ENCODE peak calls at places on chromosomes 7 and 10, in six cellular contexts. M is fibroblast of pulmonary artery, U is right cardiac atrium, V is astrocyte of the spinal cord, X is tibial nerve, G is HFF-Myc. O is an unnamed sample.
A peak's percentile ranks its signal among the peaks of the same experiment; 100 is the strongest.

GRCh38 chr7:157211710-157212109 is 73.0 kb downstream of the UBE3C start:
- DNase-seq in G (no peak), U (no peak), V (peak; percentile 91), M (peak; percentile 64), X (no peak), O (no peak)

GRCh38 chr10:113882240-113882639 is 27.8 kb downstream of the NHLRC2 start:
- DNase-seq in G (no peak), V (no peak), X (no peak), U (no peak), M (no peak), O (no peak)

GRCh38 chr7:6497994-6498393 is 50.2 kb upstream of the DAGLB start:
- DNase-seq in G (no peak), X (no peak), U (no peak), M (no peak), V (no peak), O (no peak)

GRCh38 chr10:70106958-70107791 is 25.4 kb downstream of the AIFM2 start:
- DNase-seq in U (no peak), X (no peak), V (no peak), M (no peak), G (no peak), O (no peak)

GRCh38 chr7:86926732-86927131 is 132.7 kb downstream of the ELAPOR2 start:
- DNase-seq in U (no peak), G (no peak), M (peak; percentile 76), X (peak; percentile 56), V (peak; percentile 44), O (no peak)

GRCh38 chr7:77826300-77826699 is 27.7 kb downstream of the PHTF2 start:
- DNase-seq in M (no peak), V (no peak), U (no peak), G (no peak), X (no peak), O (no peak)

GRCh38 chr7:38316733-38317360 is 43.4 kb upstream of the TARP start:
- DNase-seq in G (no peak), X (no peak), M (no peak), V (no peak), U (no peak), O (no peak)

GRCh38 chr10:125214283-125214570 is 53.9 kb upstream of the CTBP2 start:
- DNase-seq in X (no peak), G (no peak), M (no peak), U (no peak), V (no peak), O (no peak)

GRCh38 chr7:36272567-36273269 is 116.9 kb upstream of the ANLN start:
- DNase-seq in X (no peak), U (no peak), M (no peak), G (no peak), V (no peak), O (peak; percentile 57)

GRCh38 chr10:125283191-125283590 is 122.8 kb upstream of the CTBP2 start:
- DNase-seq in M (no peak), V (no peak), G (no peak), X (no peak), U (no peak), O (no peak)

GRCh38 chr10:104123397-104123796 is 1.4 kb downstream of the SFR1 start:
- DNase-seq in G (no peak), X (no peak), M (peak; percentile 49), U (no peak), V (peak; percentile 39), O (no peak)

GRCh38 chr10:96840841-96841518 is 8.9 kb downstream of the LCOR start:
- DNase-seq in U (no peak), V (peak; percentile 60), M (peak; percentile 65), X (no peak), G (no peak), O (no peak)

GRCh38 chr7:44638611-44639557 is 32.5 kb downstream of the OGDH start:
- DNase-seq in U (peak; percentile 74), V (peak; percentile 74), M (peak; percentile 79), G (peak; percentile 87), X (peak; percentile 45), O (peak; percentile 81)

GRCh38 chr7:101308245-101309085 is 13.1 kb downstream of the IFT22 start:
- DNase-seq in V (peak; percentile 33), U (peak; percentile 67), G (peak; percentile 26), M (peak; percentile 42), X (no peak), O (peak; percentile 86)

GRCh38 chr10:1488970-1489548 is 248.3 kb downstream of the ADARB2 start:
- DNase-seq in U (no peak), X (no peak), V (no peak), M (no peak), G (no peak), O (no peak)

GRCh38 chr10:29140991-29141390 is 147.9 kb upstream of the LYZL1 start:
- DNase-seq in U (no peak), V (peak; percentile 95), G (no peak), M (peak; percentile 81), X (no peak), O (no peak)

GRCh38 chr10:79038841-79039201 is 29.9 kb upstream of the ZMIZ1 start:
- DNase-seq in G (peak; percentile 48), V (peak; percentile 3), X (no peak), U (no peak), M (no peak), O (peak; percentile 21)

GRCh38 chr7:44187636-44188416 is 1.4 kb downstream of the GCK start:
- DNase-seq in G (no peak), X (no peak), U (no peak), V (no peak), M (no peak), O (no peak)

GRCh38 chr7:50851451-50851850 is 68.8 kb upstream of the GRB10 start:
- DNase-seq in X (no peak), G (no peak), V (peak; percentile 17), M (peak; percentile 86), U (no peak), O (no peak)
- H3K4me3 ChIP-seq in X (no peak overlapping the region), G (no peak overlapping the region), V (no peak overlapping the region), M (no peak overlapping the region), U (no peak overlapping the region), O (no peak overlapping the region)

GRCh38 chr7:27132978-27133377 is 2.4 kb upstream of the HOXA4 start:
- DNase-seq in V (no peak), G (no peak), U (no peak), X (no peak), M (no peak), O (no peak)

GRCh38 chr7:27131390-27131819 is 848 bp upstream of the HOXA4 start:
- DNase-seq in G (no peak), U (no peak), M (no peak), V (no peak), X (no peak), O (no peak)

GRCh38 chr7:27134392-27134791 is 3.8 kb upstream of the HOXA4 start:
- DNase-seq in V (peak; percentile 97), X (peak; percentile 78), U (no peak), G (no peak), M (peak; percentile 64), O (no peak)

GRCh38 chr7:27132214-27132613 is 1.7 kb upstream of the HOXA4 start:
- DNase-seq in X (no peak), M (no peak), U (no peak), V (no peak), G (no peak), O (no peak)

GRCh38 chr7:27133409-27134157 is 3.0 kb upstream of the HOXA4 start:
- DNase-seq in V (no peak), M (no peak), X (no peak), G (no peak), U (no peak), O (no peak)
- H3K4me3 ChIP-seq in V (no peak overlapping the region), M (no peak overlapping the region), X (no peak overlapping the region), G (no peak overlapping the region), U (no peak overlapping the region), O (no peak overlapping the region)

DNA sequence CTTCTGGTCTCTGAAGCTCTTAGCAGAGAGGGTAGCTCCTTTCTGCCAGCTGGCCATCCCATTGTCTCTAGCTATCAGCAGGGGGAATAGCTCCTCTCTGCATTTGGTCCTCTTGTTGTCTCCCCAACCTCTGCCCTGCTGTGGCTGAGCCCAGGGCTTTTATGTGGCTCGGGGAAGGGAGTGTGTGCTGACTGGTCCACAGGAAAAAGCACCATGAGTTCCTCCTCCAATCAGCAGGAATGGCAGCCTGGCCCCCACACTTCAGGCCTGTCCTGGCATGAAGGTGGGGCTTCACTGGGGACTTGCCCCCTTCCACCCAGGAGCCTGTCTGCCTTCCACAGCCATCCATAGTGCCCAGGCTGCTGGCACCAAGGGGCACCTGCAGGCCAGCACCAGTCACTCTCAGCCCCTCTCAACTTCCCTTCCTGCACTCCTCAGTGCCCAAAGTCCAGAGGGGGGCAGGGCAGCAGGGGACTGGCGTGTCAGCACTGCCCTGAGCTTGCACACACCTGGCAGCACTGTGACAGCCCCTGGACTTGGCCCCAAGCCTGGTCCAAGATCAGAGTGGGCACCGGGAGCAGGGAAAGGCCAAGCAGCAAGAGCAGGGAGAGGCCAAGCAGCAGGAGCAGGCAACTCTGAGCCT is 36.2 kb downstream of the NOLC1 start:
- DNase-seq in U (no peak), X (no peak), G (no peak), V (no peak), M (no peak), O (no peak)
- H3K4me3 ChIP-seq in U (no peak overlapping the region), X (no peak overlapping the region), G (no peak overlapping the region), V (no peak overlapping the region), M (no peak overlapping the region), O (no peak overlapping the region)

GRCh38 chr10:80416401-80417098 is 8.2 kb downstream of the PRXL2A start:
- DNase-seq in M (peak; percentile 90), G (no peak), X (peak; percentile 52), U (peak; percentile 90), V (peak; percentile 73), O (no peak)

GRCh38 chr10:80412521-80412920 is 4.2 kb downstream of the PRXL2A start:
- DNase-seq in M (no peak), X (no peak), G (no peak), U (no peak), V (no peak), O (no peak)

GRCh38 chr10:80413152-80413996 is 5.0 kb downstream of the PRXL2A start:
- DNase-seq in X (no peak), U (peak; percentile 54), V (peak; percentile 60), G (peak; percentile 55), M (peak; percentile 87), O (no peak)

GRCh38 chr10:80414126-80414898 is 6.0 kb downstream of the PRXL2A start:
- DNase-seq in V (no peak), M (peak; percentile 42), X (no peak), G (peak; percentile 66), U (no peak), O (no peak)

GRCh38 chr10:80415734-80416281 is 7.5 kb downstream of the PRXL2A start:
- DNase-seq in U (no peak), X (no peak), V (no peak), G (no peak), M (peak; percentile 39), O (no peak)
- H3K4me3 ChIP-seq in U (no peak overlapping the region), X (no peak overlapping the region), V (no peak overlapping the region), G (no peak overlapping the region), M (peak overlapping the region; percentile 43), O (no peak overlapping the region)

DNA sequence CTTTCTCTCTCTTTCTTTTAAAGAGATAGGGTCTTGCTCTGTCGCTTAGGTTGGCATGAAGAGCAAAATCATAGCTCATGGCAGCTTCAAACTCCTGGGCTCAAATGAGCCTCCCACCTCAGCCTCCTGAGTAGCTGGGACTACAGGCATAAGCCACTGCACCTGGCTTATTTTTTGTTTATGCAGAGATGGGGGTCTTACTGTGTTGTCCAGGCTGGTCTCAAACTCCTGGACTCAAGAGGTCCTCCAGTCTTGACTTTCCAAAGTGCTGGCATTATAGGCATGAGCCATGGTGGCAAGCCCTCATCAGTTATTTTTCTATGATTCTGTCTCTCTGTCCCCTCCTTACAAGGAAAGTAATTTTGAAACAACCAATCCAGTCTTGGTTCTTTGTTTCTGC is 1.1 kb upstream of the BAG3 start:
- DNase-seq in X (no peak), U (no peak), G (no peak), M (no peak), V (no peak), O (no peak)
- H3K4me3 ChIP-seq in X (no peak overlapping the region), U (no peak overlapping the region), G (no peak overlapping the region), M (no peak overlapping the region), V (no peak overlapping the region), O (no peak overlapping the region)

GRCh38 chr7:15684834-15685233 is 1.6 kb downstream of the MEOX2 start:
- DNase-seq in M (no peak), V (no peak), U (peak; percentile 66), G (no peak), X (peak; percentile 52), O (no peak)
- H3K4me3 ChIP-seq in M (no peak overlapping the region), V (peak overlapping the region; percentile 50), U (peak overlapping the region; percentile 53), G (peak overlapping the region; percentile 69), X (peak overlapping the region; percentile 48), O (peak overlapping the region; percentile 57)

O was measured in lower lobe of right lung.